ENCODE peak calls at places on chromosome 1, in five cellular contexts. B, Q, C, T and L are unnamed samples.

GRCh38 chr1:76146184-76146583 is 71.6 kb downstream of the ST6GALNAC3 start:
- DNase-seq in B (no peak), Q (no peak), C (no peak), T (no peak), L (no peak)

GRCh38 chr1:151060241-151061011 is at the start of gene MLLT11:
- DNase-seq in B (peak), Q (no peak), C (peak), T (no peak), L (peak)

GRCh38 chr1:3501856-3502665 is 47.6 kb downstream of the ARHGEF16 start:
- DNase-seq in B (peak), Q (no peak), C (peak), T (peak), L (no peak)

GRCh38 chr1:69377507-69377906 is 190.2 kb upstream of the LRRC7 start:
- DNase-seq in B (no peak), Q (no peak), C (no peak), T (no peak), L (no peak)

GRCh38 chr1:22159858-22160257 is 17.0 kb upstream of the WNT4 start:
- DNase-seq in B (peak), Q (no peak), C (no peak), T (no peak), L (no peak)

GRCh38 chr1:115456441-115456961 is 118.5 kb upstream of the NGF start:
- DNase-seq in B (no peak), Q (no peak), C (no peak), T (no peak), L (peak)

GRCh38 chr1:21436488-21437340 is 3.2 kb upstream of the NBPF3 start:
- DNase-seq in B (peak), Q (no peak), C (peak), T (peak), L (peak)

GRCh38 chr1:203559523-203559922 is 65.6 kb downstream of the OPTC start:
- DNase-seq in B (no peak), Q (no peak), C (no peak), T (no peak), L (peak)

GRCh38 chr1:240190881-240191385 is 99.2 kb downstream of the FMN2 start:
- DNase-seq in B (no peak), Q (no peak), C (peak), T (no peak), L (peak)

GRCh38 chr1:57300186-57300585 is 123.7 kb downstream of the DAB1 start:
- DNase-seq in B (no peak), Q (no peak), C (no peak), T (no peak), L (no peak)

GRCh38 chr1:109024651-109025050 is 17.3 kb downstream of the WDR47 start:
- DNase-seq in B (no peak), Q (no peak), C (no peak), T (no peak), L (no peak)

GRCh38 chr1:200658037-200658808 is 11.5 kb downstream of the DDX59 start:
- DNase-seq in B (no peak), Q (no peak), C (no peak), T (no peak), L (no peak)

GRCh38 chr1:92315766-92316413 is 17.0 kb downstream of the RPAP2 start:
- DNase-seq in B (no peak), Q (peak), C (peak), T (no peak), L (no peak)

GRCh38 chr1:41455479-41456271 is 28.8 kb downstream of the EDN2 start:
- DNase-seq in B (no peak), Q (no peak), C (peak), T (no peak), L (peak)

GRCh38 chr1:117210831-117211261 is at the start of gene VTCN1:
- DNase-seq in B (no peak), Q (no peak), C (peak), T (peak), L (no peak)

GRCh38 chr1:235136111-235136510 is 7.5 kb upstream of the TOMM20 start:
- DNase-seq in B (no peak), Q (no peak), C (no peak), T (no peak), L (no peak)

GRCh38 chr1:200035956-200036615 is 8.6 kb downstream of the NR5A2 start:
- DNase-seq in B (peak), Q (no peak), C (no peak), T (no peak), L (peak)

GRCh38 chr1:248243204-248243603 is 12.0 kb downstream of the OR2M4 start:
- DNase-seq in B (peak), Q (no peak), C (no peak), T (no peak), L (peak)

GRCh38 chr1:245589221-245589620 is 434.4 kb downstream of the KIF26B start:
- DNase-seq in B (peak), Q (no peak), C (no peak), T (no peak), L (no peak)

GRCh38 chr1:70072239-70072751 is 133.1 kb downstream of the LRRC40 start:
- DNase-seq in B (no peak), Q (no peak), C (no peak), T (no peak), L (peak)

GRCh38 chr1:24294757-24295371 is 24.3 kb upstream of the GRHL3 start:
- DNase-seq in B (peak), Q (no peak), C (peak), T (peak), L (peak)

GRCh38 chr1:6358144-6358624 is 35.4 kb downstream of the ACOT7 start:
- DNase-seq in B (peak), Q (no peak), C (no peak), T (no peak), L (no peak)

GRCh38 chr1:59108481-59109317 is 188.2 kb upstream of the FGGY start:
- DNase-seq in B (no peak), Q (no peak), C (no peak), T (no peak), L (no peak)

GRCh38 chr1:112638109-112638426 is 18.4 kb downstream of the CAPZA1 start:
- DNase-seq in B (no peak), Q (no peak), C (no peak), T (no peak), L (peak)

GRCh38 chr1:115377411-115377810 is 39.4 kb upstream of the NGF start:
- DNase-seq in B (no peak), Q (no peak), C (no peak), T (no peak), L (peak)

GRCh38 chr1:40884055-40884795 is 22.1 kb upstream of the CITED4 start:
- DNase-seq in B (peak), Q (no peak), C (no peak), T (no peak), L (peak)

GRCh38 chr1:195326325-195326724 is 1281.9 kb downstream of the KCNT2 start:
- DNase-seq in B (no peak), Q (no peak), C (no peak), T (no peak), L (no peak)

GRCh38 chr1:17764578-17764977 is 9.4 kb downstream of the ACTL8 start:
- DNase-seq in B (no peak), Q (no peak), C (no peak), T (no peak), L (no peak)

GRCh38 chr1:209796733-209797025 is 9.3 kb downstream of the IRF6 start:
- DNase-seq in B (no peak), Q (no peak), C (no peak), T (no peak), L (no peak)

GRCh38 chr1:226293553-226293920 is 15.4 kb downstream of the LIN9 start:
- DNase-seq in B (no peak), Q (no peak), C (peak), T (no peak), L (no peak)

GRCh38 chr1:46555081-46555432 is 3.6 kb upstream of the KNCN start:
- DNase-seq in B (peak), Q (no peak), C (no peak), T (no peak), L (no peak)

GRCh38 chr1:53562256-53562982 is 103.2 kb downstream of the DMRTB1 start:
- DNase-seq in B (no peak), Q (no peak), C (peak), T (no peak), L (no peak)

GRCh38 chr1:99659755-99660210 is 13.9 kb downstream of the PALMD start:
- DNase-seq in B (no peak), Q (no peak), C (no peak), T (no peak), L (peak)

GRCh38 chr1:220887868-220888664 is 8.8 kb downstream of the HLX start:
- DNase-seq in B (peak), Q (no peak), C (no peak), T (no peak), L (peak)

GRCh38 chr1:31943546-31944184 is 5.5 kb upstream of the PTP4A2 start:
- DNase-seq in B (no peak), Q (no peak), C (no peak), T (no peak), L (no peak)
- H3K4me3 ChIP-seq in B (peak), Q (peak), C (no peak), T (peak), L (no peak)

GRCh38 chr1:20115479-20115878 is 3.9 kb downstream of the PLA2G2D start:
- DNase-seq in B (no peak), Q (no peak), C (no peak), T (no peak), L (no peak)
- TF ChIP-seq CTCF in B (peak), Q (no peak), C (no peak), T (no peak), L (no peak)

GRCh38 chr1:16434501-16434900 is 2.7 kb downstream of the SPATA21 start:
- DNase-seq in B (no peak), Q (no peak), C (no peak), T (no peak), L (no peak)

GRCh38 chr1:16434007-16434406 is 3.2 kb downstream of the SPATA21 start:
- DNase-seq in B (no peak), Q (no peak), C (no peak), T (no peak), L (no peak)

GRCh38 chr1:16436946-16437474 is at the start of gene SPATA21:
- DNase-seq in B (no peak), Q (no peak), C (no peak), T (no peak), L (no peak)

GRCh38 chr1:16430598-16430997 is 6.6 kb downstream of the SPATA21 start:
- DNase-seq in B (peak), Q (no peak), C (no peak), T (no peak), L (no peak)

DNA sequence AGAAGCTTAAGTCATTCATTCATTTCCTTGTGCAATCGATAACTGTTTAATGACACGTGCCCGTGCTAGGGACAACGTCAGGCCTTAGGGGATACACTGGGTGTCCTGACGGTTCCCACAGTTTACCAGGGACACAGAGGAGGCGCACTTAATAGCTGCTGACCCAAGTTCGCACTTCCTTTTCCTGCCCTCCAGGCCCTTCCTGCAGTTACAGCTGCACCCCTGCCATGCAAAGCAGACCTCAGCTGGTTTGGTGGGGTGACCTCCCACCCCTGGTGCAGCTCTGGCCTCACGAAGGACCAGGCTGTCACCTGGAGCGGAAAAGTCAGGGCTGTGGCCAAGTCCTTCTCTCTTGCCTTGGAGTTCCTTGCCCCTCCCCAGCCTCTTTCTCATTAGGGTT is 4.2 kb downstream of the SPATA21 start:
- DNase-seq in B (no peak), Q (no peak), C (no peak), T (no peak), L (no peak)
- H3K4me3 ChIP-seq in B (no peak), Q (no peak), C (no peak), T (no peak), L (no peak)

GRCh38 chr1:38014171-38014570 is 1.6 kb downstream of the UTP11 start:
- DNase-seq in B (no peak), Q (no peak), C (no peak), T (no peak), L (no peak)
- TF ChIP-seq CTCF in B (no peak), Q (no peak), C (no peak), T (no peak), L (no peak)

GRCh38 chr1:1204998-1205768 is 1.2 kb downstream of the TNFRSF18 start:
- DNase-seq in B (no peak), Q (no peak), C (peak), T (no peak), L (no peak)
- H3K4me3 ChIP-seq in B (no peak), Q (no peak), C (no peak), T (no peak), L (no peak)

DNA sequence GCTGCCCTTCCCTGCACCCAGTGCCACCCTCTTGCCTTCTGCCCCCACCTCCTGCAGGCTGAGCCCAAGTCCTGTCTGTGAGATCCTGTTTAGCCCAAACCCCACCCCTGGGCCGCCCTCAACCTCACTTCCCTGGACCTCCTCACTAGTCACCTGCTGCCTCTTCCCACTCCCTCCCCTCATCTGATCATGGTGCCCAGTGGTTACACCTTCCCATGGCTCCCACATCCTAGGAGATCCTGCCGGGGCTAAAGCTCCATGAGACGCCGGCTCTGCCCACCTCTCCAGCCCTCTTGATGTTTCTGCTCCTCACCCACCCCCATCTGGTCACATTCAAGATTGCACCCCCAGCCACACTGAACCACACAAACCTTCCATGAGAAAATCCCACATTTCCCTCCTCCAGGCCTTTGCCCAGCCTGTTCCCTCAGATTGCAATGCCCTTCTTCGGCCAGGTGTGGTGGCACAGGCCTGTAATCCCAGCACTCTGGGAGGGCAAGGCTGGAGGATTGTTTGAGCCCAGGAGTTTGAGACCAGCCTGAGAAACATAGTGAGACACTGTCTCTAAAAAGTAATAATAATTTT is 17.0 kb downstream of the TTC39A start:
- DNase-seq in B (peak), Q (no peak), C (no peak), T (no peak), L (no peak)
- TF ChIP-seq CTCF in B (peak), Q (no peak), C (peak), T (no peak), L (no peak)

GRCh38 chr1:2476066-2476999 is at the start of gene PLCH2:
- DNase-seq in B (no peak), Q (no peak), C (no peak), T (no peak), L (no peak)

GRCh38 chr1:2479186-2479585 is 3.1 kb downstream of the PLCH2 start:
- DNase-seq in B (no peak), Q (no peak), C (no peak), T (no peak), L (no peak)

GRCh38 chr1:2475571-2475970 is 518 bp upstream of the PLCH2 start:
- DNase-seq in B (no peak), Q (no peak), C (no peak), T (no peak), L (no peak)

GRCh38 chr1:2478100-2478499 is 2.0 kb downstream of the PLCH2 start:
- DNase-seq in B (no peak), Q (no peak), C (peak), T (peak), L (no peak)

DNA sequence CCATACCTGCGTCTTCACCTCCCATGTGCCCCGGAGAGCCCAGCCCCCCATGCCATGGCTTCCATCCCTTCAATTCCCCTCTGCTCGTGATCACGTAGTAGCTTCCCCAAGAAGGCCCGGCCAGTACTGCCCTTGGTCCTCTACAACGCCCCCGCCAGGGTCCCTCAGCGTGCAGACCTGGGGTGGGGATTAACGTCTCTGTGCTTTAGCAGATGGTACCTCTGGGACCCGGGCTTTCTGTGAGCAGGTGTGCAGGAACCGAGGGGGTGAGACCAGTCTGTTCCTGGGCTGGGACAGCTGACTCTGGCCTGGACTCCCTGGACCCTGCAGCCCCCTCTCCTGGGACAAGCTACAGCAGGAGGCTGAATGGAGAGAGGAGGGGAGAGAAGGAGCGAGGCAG is 1.2 kb downstream of the PLCH2 start:
- DNase-seq in B (no peak), Q (no peak), C (no peak), T (no peak), L (no peak)
- H3K4me3 ChIP-seq in B (no peak), Q (no peak), C (no peak), T (no peak), L (no peak)

DNA sequence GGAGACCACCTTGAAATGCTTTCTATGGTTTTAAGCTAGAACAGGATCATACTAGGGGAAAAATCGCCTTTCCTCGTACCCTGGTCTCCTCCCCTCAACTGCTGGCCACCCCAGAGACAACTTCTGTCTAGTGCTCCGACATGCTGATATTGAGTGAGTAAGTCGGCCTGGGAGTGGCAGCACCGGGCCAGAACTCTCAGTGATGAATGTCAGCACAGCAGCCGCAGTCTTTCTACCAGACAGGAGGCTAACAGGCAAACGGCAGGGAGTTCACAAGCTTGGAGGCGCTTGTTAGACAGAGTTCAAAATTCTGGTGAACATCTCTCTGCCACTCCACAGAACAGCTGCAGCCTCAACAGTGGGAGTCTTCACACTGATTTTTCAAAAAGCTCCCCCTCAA is 716.9 kb downstream of the ADGRL2 start:
- DNase-seq in B (peak), Q (no peak), C (no peak), T (no peak), L (peak)
- TF ChIP-seq CTCF in B (peak), Q (no peak), C (no peak), T (no peak), L (no peak)

GRCh38 chr1:156692409-156692957 is 12.9 kb downstream of the CRABP2 start:
- DNase-seq in B (no peak), Q (no peak), C (no peak), T (peak), L (no peak)
- H3K4me3 ChIP-seq in B (no peak), Q (no peak), C (no peak), T (no peak), L (no peak)

GRCh38 chr1:223717695-223718363 is 5.5 kb downstream of the CAPN2 start:
- DNase-seq in B (peak), Q (no peak), C (no peak), T (no peak), L (no peak)
- TF ChIP-seq CTCF in B (peak), Q (no peak), C (no peak), T (no peak), L (no peak)